ENCODE peak calls at places on chromosomes 2 and 18, in nine cellular contexts. P is Calu3; G is HEK293T; Y is HT-29; J is CD4-positive, alpha-beta T cell; Z is spleen; K is germinal center; I is progenitor cell of endocrine pancreas; S is GM18507. B is an unnamed sample.

GRCh38 chr2:25936889-25937545 is 45.3 kb downstream of the KIF3C start:
- DNase-seq in S (no peak), Y (peak; percentile 11), G (no peak), K (no peak), I (no peak), Z (no peak), J (no peak), P (no peak), B (no peak)

GRCh38 chr2:96088340-96089335 is 27.7 kb downstream of the ADRA2B start:
- DNase-seq in P (no peak), S (no peak), J (no peak), Y (no peak), Z (peak; percentile 51), I (peak; percentile 4), K (no peak), G (no peak), B (no peak)

GRCh38 chr2:62578837-62579640 is 73.0 kb upstream of the TMEM17 start:
- DNase-seq in I (no peak), J (no peak), Y (peak; percentile 57), G (no peak), P (peak; percentile 71), K (no peak), Z (no peak), S (no peak), B (peak; percentile 85)

GRCh38 chr2:231541605-231542509 is 11.6 kb upstream of the NMUR1 start:
- DNase-seq in G (peak; percentile 46), K (peak; percentile 23), I (no peak), S (no peak), J (no peak), Y (no peak), Z (peak; percentile 65), P (no peak), B (no peak)

GRCh38 chr2:101912545-101912944 is 79.2 kb upstream of the IL1R2 start:
- DNase-seq in J (no peak), Y (no peak), G (no peak), K (no peak), I (no peak), Z (no peak), P (no peak), S (no peak), B (no peak)

GRCh38 chr18:61047794-61048193 is 285.4 kb upstream of the CDH20 start:
- DNase-seq in Y (no peak), P (no peak), G (no peak), J (no peak), S (no peak), K (no peak), I (no peak), Z (no peak), B (no peak)

GRCh38 chr2:176830362-176830761 is 382.2 kb upstream of the HNRNPA3 start:
- DNase-seq in Y (peak; percentile 31), Z (no peak), S (no peak), P (peak; percentile 8), J (no peak), G (peak; percentile 45), K (no peak), I (no peak), B (no peak)

GRCh38 chr2:85785027-85785822 is 31.4 kb downstream of the ATOH8 start:
- DNase-seq in I (no peak), J (no peak), P (no peak), G (no peak), Y (no peak), Z (peak; percentile 18), K (no peak), S (no peak), B (peak; percentile 78)

GRCh38 chr2:241901500-241902351 is 32.2 kb downstream of the RTP5 start:
- DNase-seq in I (no peak), J (no peak), Y (no peak), G (no peak), P (no peak), K (no peak), S (no peak), Z (peak; percentile 54), B (peak; percentile 9)

GRCh38 chr2:108554530-108554929 is 20.3 kb downstream of the LIMS1 start:
- DNase-seq in P (no peak), I (no peak), Y (no peak), J (no peak), K (no peak), S (no peak), G (no peak), Z (no peak), B (no peak)

GRCh38 chr2:24816884-24817283 is 23.7 kb downstream of the CENPO start:
- DNase-seq in G (no peak), K (no peak), P (no peak), Z (no peak), I (no peak), Y (no peak), S (no peak), J (no peak), B (peak; percentile 94)

GRCh38 chr2:73337828-73338227 is 44.5 kb upstream of the EGR4 start:
- DNase-seq in S (no peak), P (no peak), Z (no peak), I (no peak), G (no peak), K (no peak), J (no peak), Y (no peak), B (no peak)

GRCh38 chr18:33369711-33370449 is 70.6 kb downstream of the CCDC178 start:
- DNase-seq in S (no peak), Y (no peak), J (no peak), G (no peak), K (no peak), I (no peak), Z (no peak), P (no peak), B (no peak)